ENCODE peak calls at places on chromosomes 5 and 9, in five cellular contexts. F is endothelial cell of umbilical vein, M is K562, E is IMR-90, H is HepG2. D is an unnamed sample.

GRCh38 chr9:91886433-91887031 is 63.5 kb downstream of the ROR2 start:
- DNase-seq in F (no peak), M (no peak), E (no peak), H (no peak), D (no peak)

GRCh38 chr9:34898846-34899245 is 59.2 kb upstream of the PHF24 start:
- DNase-seq in F (no peak), M (no peak), E (no peak), H (no peak), D (no peak)

GRCh38 chr5:52922384-52922783 is 66.8 kb upstream of the ITGA2 start:
- DNase-seq in F (peak), M (no peak), E (peak), H (peak), D (peak)

GRCh38 chr5:179142434-179143198 is 82.4 kb downstream of the ZNF354C start:
- DNase-seq in F (no peak), M (no peak), E (peak), H (no peak), D (no peak)

GRCh38 chr5:55438931-55439477 is 95.8 kb downstream of the PLPP1 start:
- DNase-seq in F (no peak), M (no peak), E (peak), H (peak), D (no peak)

GRCh38 chr5:60516688-60517087 is 183.3 kb downstream of the DEPDC1B start:
- DNase-seq in F (no peak), M (no peak), E (no peak), H (no peak), D (no peak)

GRCh38 chr5:172716796-172717313 is 54.1 kb downstream of the DUSP1 start:
- DNase-seq in F (peak), M (peak), E (peak), H (peak), D (peak)

GRCh38 chr9:127522727-127523126 is 71.4 kb downstream of the LRSAM1 start:
- DNase-seq in F (no peak), M (no peak), E (no peak), H (no peak), D (no peak)

GRCh38 chr5:7671420-7671819 is 179.5 kb downstream of the CFAP90 start:
- DNase-seq in F (no peak), M (no peak), E (no peak), H (no peak), D (no peak)

GRCh38 chr9:106784076-106784475 is 78.9 kb upstream of the ZNF462 start:
- DNase-seq in F (no peak), M (no peak), E (no peak), H (no peak), D (no peak)
- H2AFZ ChIP-seq in F (no peak), M (no peak), E (no peak), H (no peak), D (no peak)

GRCh38 chr9:130837644-130838043 is 2.6 kb downstream of the ABL1 start:
- DNase-seq in F (peak), M (no peak), E (no peak), H (no peak), D (no peak)

GRCh38 chr9:130833324-130833990 is 1.6 kb upstream of the ABL1 start:
- DNase-seq in F (peak), M (no peak), E (peak), H (no peak), D (no peak)

GRCh38 chr9:130835441-130836298 is 616 bp downstream of the ABL1 start:
- DNase-seq in F (peak), M (peak), E (peak), H (no peak), D (no peak)

GRCh38 chr9:130837002-130837511 is 2.0 kb downstream of the ABL1 start:
- DNase-seq in F (peak), M (no peak), E (peak), H (peak), D (no peak)

DNA sequence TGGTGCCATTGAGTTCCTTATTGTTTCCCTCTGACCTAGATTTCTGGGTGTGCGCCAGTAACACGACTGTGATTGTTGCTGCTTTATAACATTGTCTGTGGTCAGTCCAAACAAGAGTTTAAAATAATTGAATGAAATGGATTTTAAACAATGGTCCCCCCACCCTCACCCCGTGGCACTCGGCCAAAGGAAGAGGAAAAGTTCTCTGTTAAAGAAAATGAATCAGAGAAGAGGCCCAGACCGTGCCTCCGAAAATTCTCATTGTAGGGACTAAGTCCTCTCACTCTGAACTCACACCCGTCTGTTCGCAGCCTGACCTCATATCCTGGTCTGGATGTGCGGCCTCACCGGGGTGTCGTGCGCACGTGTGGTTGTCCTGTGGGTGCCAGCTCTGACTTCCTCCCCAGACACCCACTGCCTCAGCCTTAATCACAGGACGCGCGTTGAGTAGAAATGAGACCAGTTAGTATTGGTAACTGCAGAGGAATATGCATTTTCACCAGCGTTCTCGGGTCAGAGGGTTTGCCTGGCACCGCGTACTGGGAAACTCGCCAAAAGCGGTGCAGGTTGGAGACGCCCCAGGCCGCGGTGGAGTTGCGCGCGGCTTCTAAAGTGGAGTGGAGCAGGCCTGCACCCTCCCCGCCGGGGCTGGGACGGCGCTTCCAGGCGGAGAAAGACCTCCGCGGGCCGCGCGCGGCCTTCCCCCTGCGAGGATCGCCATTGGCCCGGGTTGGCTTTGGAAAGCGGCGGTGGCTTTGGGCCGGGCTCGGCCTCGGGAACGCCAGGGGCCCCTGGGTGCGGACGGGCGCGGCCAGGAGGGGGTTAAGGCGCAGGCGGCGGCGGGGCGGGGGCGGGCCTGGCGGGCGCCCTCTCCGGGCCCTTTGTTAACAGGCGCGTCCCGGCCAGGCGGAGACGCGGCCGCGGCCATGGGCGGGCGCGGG is at the start of gene ABL1:
- DNase-seq in F (peak), M (peak), E (peak), H (peak), D (peak)
- TF ChIP-seq POLR2A in F (peak), M (no peak), E (peak), H (peak), D (no peak)

GRCh38 chr5:111737716-111738115 is 19.3 kb downstream of the NREP start:
- DNase-seq in F (no peak), M (no peak), E (peak), H (no peak), D (no peak)
- H2AFZ ChIP-seq in F (no peak), M (no peak), E (no peak), H (no peak), D (no peak)

GRCh38 chr9:33472171-33472920 is 1.4 kb downstream of the NOL6 start:
- DNase-seq in F (no peak), M (no peak), E (no peak), H (no peak), D (no peak)

GRCh38 chr9:33475357-33475756 is 1.6 kb upstream of the NOL6 start:
- DNase-seq in F (no peak), M (no peak), E (no peak), H (no peak), D (no peak)

GRCh38 chr9:33473216-33473615 is 508 bp downstream of the NOL6 start:
- DNase-seq in F (no peak), M (no peak), E (no peak), H (no peak), D (no peak)

GRCh38 chr9:33471361-33471760 is 2.4 kb downstream of the NOL6 start:
- DNase-seq in F (no peak), M (no peak), E (no peak), H (no peak), D (no peak)

DNA sequence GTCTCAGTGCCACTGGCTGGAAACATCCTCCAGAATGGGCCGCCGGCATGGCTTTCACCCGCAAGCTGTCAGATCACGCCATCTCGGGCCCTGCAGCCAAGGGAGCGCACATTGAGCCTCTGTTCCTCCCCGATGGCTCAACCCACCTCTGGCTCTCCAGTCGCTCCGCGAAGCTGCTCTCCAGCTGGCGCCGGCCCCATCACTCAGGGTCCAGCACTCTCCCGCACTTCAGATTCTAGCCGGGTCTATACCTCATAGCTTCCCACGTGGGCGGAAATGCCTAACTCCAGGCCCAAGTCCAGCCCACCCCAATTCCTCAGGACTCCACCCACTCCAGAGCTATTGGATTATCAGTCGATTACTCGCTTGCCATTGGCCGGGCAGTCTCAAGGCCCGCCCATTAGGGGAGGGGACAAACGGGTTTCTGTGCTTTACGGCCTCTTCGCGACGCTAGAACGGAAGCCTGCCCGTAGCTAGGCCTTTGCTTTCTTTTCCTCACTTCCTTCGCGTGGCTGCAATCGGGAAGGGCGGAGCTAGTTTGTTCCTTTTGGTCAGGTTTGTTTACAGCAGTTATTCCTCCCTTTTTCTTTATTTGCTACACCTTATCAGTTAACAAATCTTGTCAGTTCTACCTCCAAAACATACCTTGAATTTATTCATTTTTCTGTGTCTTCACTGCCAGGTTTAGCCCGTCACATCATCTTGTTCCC is at the start of gene NOL6:
- DNase-seq in F (peak), M (peak), E (peak), H (peak), D (peak)
- TF ChIP-seq POLR2A in F (peak), M (peak), E (peak), H (peak), D (peak)

GRCh38 chr9:123343428-123344272 is 12.3 kb upstream of the CRB2 start:
- DNase-seq in F (no peak), M (peak), E (no peak), H (no peak), D (no peak)
- H2AFZ ChIP-seq in F (no peak), M (peak), E (no peak), H (no peak), D (no peak)

GRCh38 chr9:36401897-36402480 is 1.9 kb upstream of the RNF38 start:
- DNase-seq in F (no peak), M (no peak), E (no peak), H (peak), D (no peak)

GRCh38 chr9:36399980-36400331 is at the start of gene RNF38:
- DNase-seq in F (no peak), M (no peak), E (no peak), H (no peak), D (no peak)

GRCh38 chr9:36398745-36399144 is 1.3 kb downstream of the RNF38 start:
- DNase-seq in F (no peak), M (no peak), E (peak), H (no peak), D (no peak)

GRCh38 chr9:36401179-36401740 is 1.2 kb upstream of the RNF38 start:
- DNase-seq in F (peak), M (peak), E (peak), H (peak), D (peak)

GRCh38 chr9:36400332-36401178 is 486 bp upstream of the RNF38 start:
- DNase-seq in F (peak), M (peak), E (peak), H (peak), D (peak)
- TF ChIP-seq POLR2A in F (peak), M (peak), E (no peak), H (peak), D (peak)